ENCODE peak calls at places on chromosomes 11 and 22, in four cellular contexts. C is lung, Z is retinal pigment epithelial cell, T is pancreas. W is an unnamed sample.

GRCh38 chr11:12269104-12269441 is 108.3 kb upstream of the PARVA start:
- DNase-seq in Z (no peak), T (peak; percentile 57), C (peak; percentile 80), W (no peak)

GRCh38 chr11:59267738-59268475 is 55.2 kb upstream of the MPEG1 start:
- DNase-seq in C (no peak), Z (no peak), T (no peak), W (no peak)

GRCh38 chr11:2673871-2674471 is 25.8 kb downstream of the KCNQ1OT1 start:
- DNase-seq in C (no peak), Z (peak; percentile 52), T (no peak), W (no peak)

GRCh38 chr22:40258463-40259046 is 80.8 kb downstream of the TNRC6B start:
- DNase-seq in Z (no peak), C (no peak), T (no peak), W (peak; percentile 57)

GRCh38 chr11:60840711-60841430 is 1.0 kb upstream of the CCDC86 start:
- DNase-seq in C (no peak), Z (no peak), T (no peak), W (no peak)

GRCh38 chr11:17165247-17165890 is 42.4 kb downstream of the PIK3C2A start:
- DNase-seq in T (no peak), Z (no peak), C (no peak), W (no peak)

GRCh38 chr11:3849297-3849874 is 6.1 kb upstream of the STIM1 start:
- DNase-seq in T (no peak), C (no peak), Z (no peak), W (no peak)

GRCh38 chr22:42905702-42906183 is 48.7 kb upstream of the ARFGAP3 start:
- DNase-seq in C (peak; percentile 60), Z (no peak), T (peak; percentile 99), W (no peak)

GRCh38 chr11:119520400-119520799 is 97.4 kb upstream of the THY1 start:
- DNase-seq in C (no peak), T (no peak), Z (no peak), W (no peak)

GRCh38 chr11:12502950-12503579 is 125.7 kb downstream of the PARVA start:
- DNase-seq in Z (no peak), T (no peak), C (no peak), W (no peak)

GRCh38 chr22:30733081-30733680 is 38.5 kb downstream of the OSBP2 start:
- DNase-seq in T (no peak), Z (no peak), C (no peak), W (no peak)

GRCh38 chr11:118310271-118310670 is 5.7 kb downstream of the CD3E start:
- DNase-seq in C (no peak), Z (no peak), T (no peak), W (no peak)

GRCh38 chr11:5596611-5597201 is at the start of gene TRIM6:
- DNase-seq in T (peak; percentile 62), C (peak; percentile 54), Z (no peak), W (no peak)

GRCh38 chr11:107591098-107591445 is at the start of gene ELMOD1:
- DNase-seq in C (no peak), Z (no peak), T (peak; percentile 38), W (no peak)

DNA sequence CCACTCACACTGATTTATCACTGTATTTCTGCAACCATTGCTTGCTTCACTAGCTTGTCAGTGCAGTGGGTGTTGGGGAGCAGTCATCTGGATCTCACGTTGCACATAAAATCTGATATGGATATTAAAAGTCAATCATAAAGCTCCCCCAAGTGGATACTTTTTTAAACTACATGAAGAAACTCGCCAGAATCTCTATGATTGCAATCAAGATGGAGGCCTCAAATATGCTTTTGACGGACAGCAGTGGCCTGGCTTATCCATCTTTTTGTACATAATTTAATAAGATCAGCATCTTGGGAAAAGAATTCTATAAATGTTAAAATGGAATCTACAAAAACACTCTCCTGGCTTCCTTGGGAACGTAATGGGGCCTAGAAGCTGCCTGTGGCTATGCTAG is 137.7 kb downstream of the WT1 start:
- DNase-seq in C (no peak), T (no peak), Z (no peak), W (no peak)
- TF ChIP-seq CTCF in C (no peak), T (no peak), Z (peak; percentile 39), W (peak; percentile 28)

GRCh38 chr22:46068176-46068907 is 82.0 kb upstream of the PPARA start:
- DNase-seq in Z (no peak), T (no peak), C (no peak), W (no peak)
- H3K4me3 ChIP-seq in Z (no peak overlapping the region), T (peak overlapping the region; percentile 98), C (no peak overlapping the region), W (peak overlapping the region; percentile 64)

GRCh38 chr22:44393066-44393465 is 80.3 kb upstream of the SHISAL1 start:
- DNase-seq in C (no peak), Z (no peak), T (no peak), W (no peak)
- TF ChIP-seq CTCF in C (no peak), Z (no peak), T (no peak), W (no peak)

DNA sequence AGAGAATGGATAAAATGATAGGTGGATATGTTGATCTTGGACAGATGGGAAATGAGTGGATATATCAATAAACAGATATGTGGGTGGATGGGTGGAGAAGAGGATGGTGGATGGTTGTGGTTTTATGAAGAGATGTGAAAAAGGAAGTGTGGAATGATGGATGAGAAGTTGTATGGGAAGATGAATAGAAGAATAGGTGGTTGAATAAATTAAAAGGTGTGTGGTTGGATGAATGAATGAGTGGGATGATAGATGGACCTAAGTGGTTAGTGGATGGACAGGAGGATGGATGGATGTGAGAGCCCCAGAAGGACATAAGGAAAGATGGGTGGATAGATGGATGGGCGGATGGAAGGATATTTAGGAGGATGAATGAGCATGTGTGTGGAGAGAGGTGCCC is 913 bp upstream of the CD44 start:
- DNase-seq in C (no peak), T (no peak), Z (no peak), W (no peak)
- H3K4me3 ChIP-seq in C (no peak overlapping the region), T (peak overlapping the region; percentile 90), Z (no peak overlapping the region), W (peak overlapping the region; percentile 88)

GRCh38 chr11:69643646-69644045 is 2.7 kb downstream of the CCND1 start:
- DNase-seq in T (no peak), Z (no peak), C (no peak), W (no peak)
- TF ChIP-seq CTCF in T (no peak), Z (no peak), C (no peak), W (no peak)

DNA sequence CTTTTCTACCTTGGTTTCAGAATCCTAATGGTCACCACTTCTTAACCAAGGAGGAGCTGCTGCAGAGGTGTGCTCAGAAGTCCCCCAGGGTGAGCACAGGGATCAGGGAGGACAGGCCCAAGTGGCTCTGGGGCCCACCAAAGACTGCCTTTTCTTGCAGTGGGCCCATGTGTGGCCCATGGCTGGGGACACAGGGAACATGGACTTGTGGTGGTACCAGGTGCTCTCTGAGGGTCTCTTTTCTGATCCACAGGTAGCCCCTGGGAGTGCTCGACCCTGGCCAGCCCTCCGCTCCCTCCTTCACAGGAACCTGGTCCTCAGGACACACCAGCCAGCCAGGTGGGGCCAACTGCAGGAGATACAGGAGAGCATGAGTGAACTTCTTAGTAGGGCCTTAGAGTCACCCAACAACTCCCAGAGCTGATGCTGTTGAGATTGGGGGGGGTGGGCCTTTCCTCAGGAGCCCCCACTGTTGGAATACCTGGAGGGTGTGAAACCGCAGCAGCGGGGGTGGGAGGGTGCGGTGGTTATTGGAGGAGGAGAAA is 2.0 kb downstream of the MUS81 start:
- DNase-seq in T (no peak), Z (no peak), C (no peak), W (no peak)
- H3K4me3 ChIP-seq in T (no peak overlapping the region), Z (peak overlapping the region; percentile 90), C (no peak overlapping the region), W (no peak overlapping the region)

GRCh38 chr11:30228323-30228884 is 2.4 kb upstream of the FSHB start:
- DNase-seq in C (no peak), Z (no peak), T (no peak), W (no peak)
- TF ChIP-seq CTCF in C (no peak), Z (no peak), T (no peak), W (no peak)

W was measured in epithelial cell of proximal tubule.